ENCODE peak calls at places on chromosomes 5 and 9, in four cellular contexts. U, C, W and K are unnamed samples.

GRCh38 chr5:90615355-90615754 is 56.8 kb downstream of the ADGRV1 start:
- DNase-seq in U (no peak), C (no peak), W (no peak), K (no peak)

GRCh38 chr5:148401604-148402003 is 17.8 kb downstream of the FBXO38 start:
- DNase-seq in U (no peak), C (no peak), W (peak), K (no peak)

GRCh38 chr9:18741880-18742279 is 267.9 kb downstream of the ADAMTSL1 start:
- DNase-seq in U (no peak), C (no peak), W (no peak), K (no peak)

GRCh38 chr5:102664946-102665345 is 90.2 kb upstream of the PAM start:
- DNase-seq in U (no peak), C (no peak), W (no peak), K (no peak)

GRCh38 chr5:112418412-112419049 is 546 bp downstream of the EPB41L4A start:
- DNase-seq in U (no peak), C (no peak), W (peak), K (peak)

GRCh38 chr5:137902389-137903133 is 13.3 kb downstream of the PKD2L2 start:
- DNase-seq in U (no peak), C (no peak), W (no peak), K (no peak)

GRCh38 chr5:94505327-94506080 is 112.9 kb downstream of the KIAA0825 start:
- DNase-seq in U (no peak), C (no peak), W (peak), K (no peak)

GRCh38 chr5:88109806-88110205 is 158.8 kb downstream of the TMEM161B start:
- DNase-seq in U (no peak), C (no peak), W (peak), K (no peak)

GRCh38 chr5:52693279-52693678 is 94.4 kb upstream of the ITGA1 start:
- DNase-seq in U (no peak), C (no peak), W (peak), K (peak)

GRCh38 chr5:150139334-150139733 is 16.3 kb downstream of the PDGFRB start:
- DNase-seq in U (no peak), C (peak), W (peak), K (no peak)

GRCh38 chr9:131513177-131513576 is 10.5 kb downstream of the POMT1 start:
- DNase-seq in U (no peak), C (no peak), W (no peak), K (no peak)

GRCh38 chr5:156779436-156779835 is 70.7 kb upstream of the PPP1R2B start:
- DNase-seq in U (no peak), C (no peak), W (no peak), K (no peak)

GRCh38 chr5:178207917-178208280 is 3.6 kb downstream of the HNRNPAB start:
- DNase-seq in U (no peak), C (no peak), W (no peak), K (no peak)

GRCh38 chr9:38159599-38159998 is 90.6 kb upstream of the SHB start:
- DNase-seq in U (no peak), C (no peak), W (no peak), K (no peak)

GRCh38 chr9:106697390-106697789 is 165.6 kb upstream of the ZNF462 start:
- DNase-seq in U (no peak), C (no peak), W (peak), K (no peak)

GRCh38 chr5:103475629-103476240 is 86.9 kb downstream of the NUDT12 start:
- DNase-seq in U (peak), C (no peak), W (peak), K (no peak)

GRCh38 chr9:22108581-22109370 is 99.7 kb upstream of the CDKN2B start:
- DNase-seq in U (peak), C (no peak), W (peak), K (no peak)

GRCh38 chr5:133402781-133403180 is 209.6 kb downstream of the FSTL4 start:
- DNase-seq in U (no peak), C (no peak), W (no peak), K (no peak)

GRCh38 chr9:82987370-82987769 is 75.6 kb downstream of the RASEF start:
- DNase-seq in U (no peak), C (no peak), W (no peak), K (no peak)

GRCh38 chr5:116531635-116532034 is 43.0 kb downstream of the SEMA6A start:
- DNase-seq in U (no peak), C (no peak), W (no peak), K (no peak)

DNA sequence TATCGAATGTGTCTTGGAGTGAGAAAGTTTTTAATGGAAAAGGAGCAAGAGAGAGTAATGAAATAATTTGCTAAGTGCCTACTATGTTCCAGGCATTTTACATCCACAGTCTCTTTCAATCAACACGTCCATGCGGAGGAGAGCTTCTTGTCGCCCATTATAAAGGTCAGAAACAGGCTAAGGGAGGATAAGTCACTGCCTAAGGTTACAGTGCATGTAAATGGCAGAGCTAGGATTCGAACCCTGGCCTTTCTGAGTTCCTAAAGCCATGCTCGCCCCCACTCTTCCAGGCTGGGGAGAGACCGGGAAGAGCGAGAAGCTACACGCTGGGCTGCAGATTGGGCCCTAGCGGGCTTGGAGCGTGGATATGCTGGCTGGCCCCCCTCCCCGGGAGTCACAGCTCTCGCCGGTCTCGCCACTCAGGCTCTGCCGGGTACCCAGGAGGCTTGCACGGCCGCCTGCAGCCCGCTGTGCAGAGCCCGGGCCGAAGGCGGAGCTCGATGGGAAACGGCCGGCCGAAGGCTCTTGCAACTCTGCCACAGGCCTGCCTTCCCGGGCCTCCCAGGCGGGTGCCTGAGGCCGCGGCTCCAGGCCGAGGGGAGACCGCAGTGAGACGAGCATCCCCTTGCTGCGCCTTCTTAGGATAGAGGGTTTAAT is 775 bp upstream of the LHX2 start:
- DNase-seq in U (no peak), C (no peak), W (peak), K (no peak)
- H3K4me3 ChIP-seq in U (peak), C (no peak), W (peak), K (peak)

DNA sequence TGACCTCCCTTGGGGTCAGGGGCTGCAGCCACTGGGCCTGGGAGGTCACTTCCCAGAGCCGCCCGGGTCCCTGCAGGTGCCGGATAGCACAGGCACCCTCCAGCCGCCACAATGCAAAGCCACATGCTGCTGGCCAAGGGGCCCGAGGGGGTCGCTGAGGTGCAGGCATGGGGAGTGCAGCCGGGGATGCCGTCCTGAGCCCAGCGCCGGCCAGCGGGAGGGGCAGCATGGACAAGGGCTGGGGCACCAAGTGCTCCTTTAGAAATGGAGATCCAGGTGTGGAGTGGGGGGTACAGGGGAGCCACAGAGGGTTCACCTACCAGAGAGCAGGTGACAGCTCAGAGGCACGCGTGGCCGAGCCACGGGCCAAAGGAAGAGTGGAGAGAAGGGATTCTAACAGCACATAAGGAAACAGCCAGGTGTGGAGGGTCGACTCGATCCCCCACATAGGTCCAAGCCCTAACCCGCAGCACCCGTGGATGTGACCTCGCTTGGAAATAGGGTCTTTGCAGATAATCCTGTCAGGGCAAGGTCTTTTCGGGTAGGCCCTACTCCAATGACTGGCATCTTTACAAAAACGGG is 24.7 kb downstream of the ZDHHC11B start:
- DNase-seq in U (no peak), C (no peak), W (no peak), K (peak)
- H3K4me3 ChIP-seq in U (no peak), C (no peak), W (no peak), K (no peak)

GRCh38 chr9:89839427-89839826 is 234.6 kb downstream of the GADD45G start:
- DNase-seq in U (no peak), C (no peak), W (peak), K (no peak)
- H3K4me3 ChIP-seq in U (no peak), C (no peak), W (no peak), K (no peak)

DNA sequence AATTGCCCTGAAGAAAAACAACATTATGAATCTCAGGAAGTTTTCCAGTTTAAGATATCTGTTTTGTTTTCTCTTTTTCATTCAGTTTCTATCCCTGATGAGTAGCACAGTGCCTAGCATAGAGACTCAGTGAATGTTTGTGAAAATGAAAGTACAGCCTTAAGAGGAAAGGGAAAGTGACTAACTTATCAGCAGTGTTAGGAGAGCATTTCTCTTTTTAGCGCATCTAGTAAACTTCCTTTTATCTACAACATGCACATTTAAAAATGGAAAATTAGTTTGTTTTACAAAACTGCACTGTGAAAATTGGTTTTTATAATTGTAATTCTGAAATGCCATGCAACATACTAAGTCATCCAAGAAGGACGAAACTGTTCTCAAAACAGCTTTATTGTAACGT is 110.8 kb downstream of the SMARCA2 start:
- DNase-seq in U (no peak), C (no peak), W (peak), K (no peak)
- H3K4me3 ChIP-seq in U (no peak), C (no peak), W (peak), K (peak)

DNA sequence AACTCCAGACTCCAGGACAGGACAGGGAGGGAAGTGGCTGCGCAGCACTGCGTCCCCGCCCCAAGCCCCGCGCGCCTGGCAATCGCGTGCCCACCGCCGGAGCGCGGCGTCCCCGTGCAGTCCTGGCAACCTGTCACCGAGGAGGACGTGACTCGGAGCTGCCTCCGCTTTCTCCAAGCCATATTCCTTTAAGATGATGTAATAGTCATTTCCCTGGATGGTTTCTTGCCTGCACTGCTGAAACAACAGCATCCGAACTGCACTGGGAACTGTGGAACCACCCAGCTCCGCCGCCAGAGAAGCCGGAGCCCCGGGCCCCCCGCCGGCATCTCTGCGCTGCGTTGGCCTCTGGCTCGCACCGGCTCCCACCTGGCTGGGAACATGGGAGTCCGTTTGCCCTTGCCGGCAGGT is 34.5 kb downstream of the KCTD16 start:
- DNase-seq in U (no peak), C (peak), W (peak), K (no peak)
- H3K4me3 ChIP-seq in U (no peak), C (peak), W (peak), K (peak)

GRCh38 chr9:134642385-134643181 is 980 bp downstream of the COL5A1 start:
- DNase-seq in U (no peak), C (peak), W (peak), K (peak)

GRCh38 chr9:134641173-134641985 is at the start of gene COL5A1:
- DNase-seq in U (no peak), C (peak), W (peak), K (peak)

GRCh38 chr9:134641989-134642384 is 384 bp downstream of the COL5A1 start:
- DNase-seq in U (no peak), C (no peak), W (no peak), K (no peak)

GRCh38 chr9:134644715-134645606 is 3.4 kb downstream of the COL5A1 start:
- DNase-seq in U (no peak), C (peak), W (peak), K (peak)

GRCh38 chr9:134643306-134643705 is 1.7 kb downstream of the COL5A1 start:
- DNase-seq in U (no peak), C (peak), W (peak), K (no peak)
- H3K4me3 ChIP-seq in U (no peak), C (peak), W (peak), K (peak)

DNA sequence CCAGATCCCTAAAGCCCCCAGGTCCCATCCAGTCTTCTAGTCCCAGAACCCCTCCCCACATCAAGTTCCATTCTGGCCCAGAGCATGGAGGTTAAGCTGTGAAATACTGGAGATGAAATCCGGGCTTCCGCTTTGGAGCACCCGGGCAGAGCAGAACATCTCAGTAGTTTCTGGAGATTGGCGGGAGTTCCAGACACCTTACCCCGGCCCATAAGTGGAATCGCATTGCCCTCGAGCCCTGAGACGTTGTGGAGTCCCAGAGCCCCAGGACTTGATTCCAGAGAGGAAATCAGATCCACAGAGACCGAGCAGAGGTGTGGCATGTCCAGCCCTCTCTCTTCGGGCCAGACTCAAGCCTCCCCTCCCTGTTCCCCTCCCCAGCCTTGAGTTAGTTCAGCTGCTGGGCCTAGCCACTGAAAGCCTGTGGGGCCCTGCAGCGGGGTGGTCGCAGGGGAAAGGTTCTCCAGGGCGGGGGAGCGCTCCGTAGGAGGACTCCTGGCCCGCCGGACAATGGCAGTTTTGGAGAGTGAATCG is 937 bp upstream of the PAX5 start:
- DNase-seq in U (no peak), C (no peak), W (no peak), K (no peak)
- H3K4me3 ChIP-seq in U (no peak), C (no peak), W (no peak), K (no peak)